ENCODE peak calls at places on chromosomes 2 and 18, in ten cellular contexts. One of them, this sample, is unnamed.
A peak's percentile ranks its signal among the peaks of the same experiment; 100 is the strongest.

GRCh38 chr2:47888581-47889280 is 17.6 kb downstream of the FBXO11 start:
- DNase-seq in aorta: no peak
- DNase-seq in M059J: peak; percentile 17
- DNase-seq in fibroblast of the conjunctiva: no peak
- DNase-seq in NCI-H774: no peak
- DNase-seq in nephron progenitor cell: no peak
- DNase-seq in activated CD8-positive, alpha-beta T cell treated with anti-CD3 and anti-CD28 coated beads for 36 hours: peak; percentile 33
- DNase-seq in RPMI8226: no peak
- DNase-seq in brain microvascular endothelial cell: peak; percentile 31
- DNase-seq in posterior cingulate gyrus: no peak
- DNase-seq in this sample: no peak

GRCh38 chr2:3493610-3493997 is 25.7 kb downstream of the ADI1 start:
- DNase-seq in aorta: peak; percentile 70
- DNase-seq in M059J: no peak
- DNase-seq in fibroblast of the conjunctiva: no peak
- DNase-seq in NCI-H774: peak; percentile 59
- DNase-seq in nephron progenitor cell: peak; percentile 51
- DNase-seq in activated CD8-positive, alpha-beta T cell treated with anti-CD3 and anti-CD28 coated beads for 36 hours: no peak
- DNase-seq in RPMI8226: no peak
- DNase-seq in brain microvascular endothelial cell: peak; percentile 78
- DNase-seq in posterior cingulate gyrus: no peak
- DNase-seq in this sample: no peak

GRCh38 chr2:12606472-12607000 is 110.2 kb upstream of the TRIB2 start:
- DNase-seq in aorta: no peak
- DNase-seq in M059J: peak; percentile 53
- DNase-seq in fibroblast of the conjunctiva: no peak
- DNase-seq in NCI-H774: no peak
- DNase-seq in nephron progenitor cell: no peak
- DNase-seq in activated CD8-positive, alpha-beta T cell treated with anti-CD3 and anti-CD28 coated beads for 36 hours: no peak
- DNase-seq in RPMI8226: no peak
- DNase-seq in brain microvascular endothelial cell: peak; percentile 74
- DNase-seq in posterior cingulate gyrus: no peak
- DNase-seq in this sample: no peak

GRCh38 chr2:239055756-239056493 is 208.0 kb downstream of the TWIST2 start:
- DNase-seq in aorta: no peak
- DNase-seq in M059J: peak; percentile 14
- DNase-seq in fibroblast of the conjunctiva: no peak
- DNase-seq in NCI-H774: no peak
- DNase-seq in nephron progenitor cell: no peak
- DNase-seq in activated CD8-positive, alpha-beta T cell treated with anti-CD3 and anti-CD28 coated beads for 36 hours: no peak
- DNase-seq in RPMI8226: no peak
- DNase-seq in brain microvascular endothelial cell: no peak
- DNase-seq in posterior cingulate gyrus: no peak
- DNase-seq in this sample: no peak

GRCh38 chr2:97674396-97674795 is 4.9 kb downstream of the C2orf92 start:
- DNase-seq in aorta: no peak
- DNase-seq in M059J: no peak
- DNase-seq in fibroblast of the conjunctiva: no peak
- DNase-seq in NCI-H774: no peak
- DNase-seq in nephron progenitor cell: no peak
- DNase-seq in activated CD8-positive, alpha-beta T cell treated with anti-CD3 and anti-CD28 coated beads for 36 hours: no peak
- DNase-seq in RPMI8226: no peak
- DNase-seq in brain microvascular endothelial cell: no peak
- DNase-seq in posterior cingulate gyrus: no peak
- DNase-seq in this sample: no peak

GRCh38 chr18:28204154-28204553 is 27.2 kb upstream of the CDH2 start:
- DNase-seq in aorta: no peak
- DNase-seq in M059J: peak; percentile 94
- DNase-seq in fibroblast of the conjunctiva: peak; percentile 21
- DNase-seq in NCI-H774: no peak
- DNase-seq in nephron progenitor cell: no peak
- DNase-seq in activated CD8-positive, alpha-beta T cell treated with anti-CD3 and anti-CD28 coated beads for 36 hours: no peak
- DNase-seq in RPMI8226: no peak
- DNase-seq in brain microvascular endothelial cell: peak; percentile 65
- DNase-seq in posterior cingulate gyrus: no peak
- DNase-seq in this sample: no peak

GRCh38 chr2:231286964-231287363 is 88.5 kb downstream of the ARMC9 start:
- DNase-seq in aorta: no peak
- DNase-seq in M059J: no peak
- DNase-seq in fibroblast of the conjunctiva: no peak
- DNase-seq in NCI-H774: no peak
- DNase-seq in nephron progenitor cell: no peak
- DNase-seq in activated CD8-positive, alpha-beta T cell treated with anti-CD3 and anti-CD28 coated beads for 36 hours: no peak
- DNase-seq in RPMI8226: no peak
- DNase-seq in brain microvascular endothelial cell: no peak
- DNase-seq in posterior cingulate gyrus: no peak
- DNase-seq in this sample: no peak

GRCh38 chr18:12282436-12283039 is 25.5 kb upstream of the TUBB6 start:
- DNase-seq in aorta: no peak
- DNase-seq in M059J: peak; percentile 75
- DNase-seq in fibroblast of the conjunctiva: peak; percentile 36
- DNase-seq in NCI-H774: no peak
- DNase-seq in nephron progenitor cell: no peak
- DNase-seq in activated CD8-positive, alpha-beta T cell treated with anti-CD3 and anti-CD28 coated beads for 36 hours: no peak
- DNase-seq in RPMI8226: no peak
- DNase-seq in brain microvascular endothelial cell: peak; percentile 92
- DNase-seq in posterior cingulate gyrus: no peak
- DNase-seq in this sample: no peak

GRCh38 chr2:176446718-176447414 is 177.6 kb downstream of the MTX2 start:
- DNase-seq in aorta: no peak
- DNase-seq in M059J: peak; percentile 15
- DNase-seq in fibroblast of the conjunctiva: no peak
- DNase-seq in NCI-H774: no peak
- DNase-seq in nephron progenitor cell: no peak
- DNase-seq in activated CD8-positive, alpha-beta T cell treated with anti-CD3 and anti-CD28 coated beads for 36 hours: no peak
- DNase-seq in RPMI8226: no peak
- DNase-seq in brain microvascular endothelial cell: no peak
- DNase-seq in posterior cingulate gyrus: no peak
- DNase-seq in this sample: no peak

GRCh38 chr2:238061310-238062202 is 755 bp downstream of the SCLY start:
- DNase-seq in aorta: no peak
- DNase-seq in M059J: peak; percentile 49
- DNase-seq in fibroblast of the conjunctiva: no peak
- DNase-seq in NCI-H774: peak; percentile 2
- DNase-seq in nephron progenitor cell: peak; percentile 28
- DNase-seq in activated CD8-positive, alpha-beta T cell treated with anti-CD3 and anti-CD28 coated beads for 36 hours: peak; percentile 47
- DNase-seq in RPMI8226: peak; percentile 42
- DNase-seq in brain microvascular endothelial cell: peak; percentile 25
- DNase-seq in posterior cingulate gyrus: no peak
- DNase-seq in this sample: peak; percentile 34

GRCh38 chr18:11391636-11392035 is 217.8 kb upstream of the SLC35G4 start:
- DNase-seq in aorta: no peak
- DNase-seq in M059J: peak; percentile 89
- DNase-seq in fibroblast of the conjunctiva: no peak
- DNase-seq in NCI-H774: no peak
- DNase-seq in nephron progenitor cell: no peak
- DNase-seq in activated CD8-positive, alpha-beta T cell treated with anti-CD3 and anti-CD28 coated beads for 36 hours: no peak
- DNase-seq in RPMI8226: no peak
- DNase-seq in brain microvascular endothelial cell: no peak
- DNase-seq in posterior cingulate gyrus: no peak
- DNase-seq in this sample: no peak

GRCh38 chr2:25756444-25757022 is 83.2 kb upstream of the DTNB start:
- DNase-seq in aorta: no peak
- DNase-seq in M059J: no peak
- DNase-seq in fibroblast of the conjunctiva: no peak
- DNase-seq in NCI-H774: no peak
- DNase-seq in nephron progenitor cell: no peak
- DNase-seq in activated CD8-positive, alpha-beta T cell treated with anti-CD3 and anti-CD28 coated beads for 36 hours: no peak
- DNase-seq in RPMI8226: no peak
- DNase-seq in brain microvascular endothelial cell: no peak
- DNase-seq in posterior cingulate gyrus: no peak
- DNase-seq in this sample: no peak

GRCh38 chr2:68603059-68603458 is 40.3 kb upstream of the PROKR1 start:
- DNase-seq in aorta: no peak
- DNase-seq in M059J: no peak
- DNase-seq in fibroblast of the conjunctiva: no peak
- DNase-seq in NCI-H774: no peak
- DNase-seq in nephron progenitor cell: no peak
- DNase-seq in activated CD8-positive, alpha-beta T cell treated with anti-CD3 and anti-CD28 coated beads for 36 hours: no peak
- DNase-seq in RPMI8226: no peak
- DNase-seq in brain microvascular endothelial cell: no peak
- DNase-seq in posterior cingulate gyrus: no peak
- DNase-seq in this sample: no peak

GRCh38 chr2:75277111-75277510 is 77.8 kb upstream of the TACR1 start:
- DNase-seq in aorta: no peak
- DNase-seq in M059J: peak; percentile 63
- DNase-seq in fibroblast of the conjunctiva: no peak
- DNase-seq in NCI-H774: no peak
- DNase-seq in nephron progenitor cell: no peak
- DNase-seq in activated CD8-positive, alpha-beta T cell treated with anti-CD3 and anti-CD28 coated beads for 36 hours: no peak
- DNase-seq in RPMI8226: no peak
- DNase-seq in brain microvascular endothelial cell: no peak
- DNase-seq in posterior cingulate gyrus: no peak
- DNase-seq in this sample: no peak

GRCh38 chr2:181566643-181567042 is 90.3 kb downstream of the CERKL start:
- DNase-seq in aorta: no peak
- DNase-seq in M059J: no peak
- DNase-seq in fibroblast of the conjunctiva: no peak
- DNase-seq in NCI-H774: no peak
- DNase-seq in nephron progenitor cell: no peak
- DNase-seq in activated CD8-positive, alpha-beta T cell treated with anti-CD3 and anti-CD28 coated beads for 36 hours: no peak
- DNase-seq in RPMI8226: no peak
- DNase-seq in brain microvascular endothelial cell: no peak
- DNase-seq in posterior cingulate gyrus: no peak
- DNase-seq in this sample: peak; percentile 80

GRCh38 chr2:167431949-167432348 is 543.7 kb downstream of the XIRP2 start:
- DNase-seq in aorta: no peak
- DNase-seq in M059J: no peak
- DNase-seq in fibroblast of the conjunctiva: no peak
- DNase-seq in NCI-H774: no peak
- DNase-seq in nephron progenitor cell: no peak
- DNase-seq in activated CD8-positive, alpha-beta T cell treated with anti-CD3 and anti-CD28 coated beads for 36 hours: no peak
- DNase-seq in RPMI8226: no peak
- DNase-seq in brain microvascular endothelial cell: no peak
- DNase-seq in posterior cingulate gyrus: no peak
- DNase-seq in this sample: no peak

This sample was measured in cerebellar cortex.